ENCODE peak calls at places on chromosomes 6 and 20, in ten cellular contexts. S, L, H, M, C, I, A, F, B and G are unnamed samples.

GRCh38 chr20:33083544-33084340 is 4.3 kb downstream of the BPIFB4 start:
- DNase-seq in C (no peak), I (no peak), F (no peak), A (no peak), S (no peak), B (no peak), M (no peak), L (no peak), H (no peak), G (no peak)

GRCh38 chr6:167825059-167825758 is 1.5 kb upstream of the AFDN start:
- DNase-seq in L (no peak), A (no peak), H (no peak), F (no peak), I (no peak), C (peak), B (no peak), S (no peak), M (no peak), G (no peak)

GRCh38 chr20:7841967-7842301 is 98.3 kb downstream of the HAO1 start:
- DNase-seq in A (peak), M (no peak), H (no peak), S (peak), I (peak), C (peak), F (peak), B (peak), L (no peak), G (no peak)

GRCh38 chr20:58485326-58485725 is 29.9 kb downstream of the APCDD1L start:
- DNase-seq in F (no peak), B (no peak), H (no peak), M (no peak), S (no peak), L (no peak), C (no peak), I (no peak), A (no peak), G (no peak)

GRCh38 chr6:148747493-148748160 is 797 bp downstream of the UST start:
- DNase-seq in S (peak), C (peak), F (no peak), A (peak), L (peak), I (peak), M (peak), B (peak), H (peak), G (no peak)

GRCh38 chr6:1070085-1070521 is 241.8 kb upstream of the FOXQ1 start:
- DNase-seq in S (peak), B (no peak), A (no peak), I (no peak), L (no peak), C (peak), M (no peak), F (no peak), H (peak), G (no peak)

GRCh38 chr6:8879334-8879733 is 444.0 kb upstream of the SLC35B3 start:
- DNase-seq in F (no peak), C (no peak), M (no peak), A (no peak), I (no peak), B (no peak), H (no peak), L (no peak), S (no peak), G (no peak)

GRCh38 chr6:164345340-164345739 is 930.8 kb downstream of the QKI start:
- DNase-seq in C (no peak), M (no peak), H (no peak), A (no peak), F (no peak), S (no peak), L (no peak), I (no peak), B (no peak), G (no peak)

GRCh38 chr20:7090001-7090400 is 322.5 kb downstream of the BMP2 start:
- DNase-seq in M (no peak), F (no peak), H (no peak), A (peak), S (no peak), L (no peak), B (no peak), I (no peak), C (no peak), G (no peak)

GRCh38 chr6:44128020-44128917 is 915 bp downstream of the TMEM63B start:
- DNase-seq in S (peak), M (peak), B (peak), A (peak), C (peak), H (peak), I (peak), L (no peak), F (no peak), G (no peak)

GRCh38 chr6:33665957-33666356 is 44.8 kb downstream of the ITPR3 start:
- DNase-seq in S (no peak), I (no peak), A (no peak), H (no peak), F (no peak), B (no peak), L (no peak), C (no peak), M (no peak), G (peak)

GRCh38 chr6:22025468-22026159 is 271.2 kb downstream of the PRL start:
- DNase-seq in F (peak), C (peak), B (peak), S (no peak), H (no peak), I (no peak), L (no peak), A (peak), M (no peak), G (no peak)

GRCh38 chr6:36197739-36198221 is 1.2 kb downstream of the BRPF3 start:
- DNase-seq in C (no peak), H (no peak), S (no peak), A (no peak), I (peak), F (no peak), L (no peak), M (no peak), B (no peak), G (no peak)

GRCh38 chr6:141540207-141540606 is 592.5 kb upstream of the GJE1 start:
- DNase-seq in B (peak), A (no peak), F (no peak), H (no peak), S (no peak), M (no peak), I (no peak), L (no peak), C (no peak), G (no peak)

DNA sequence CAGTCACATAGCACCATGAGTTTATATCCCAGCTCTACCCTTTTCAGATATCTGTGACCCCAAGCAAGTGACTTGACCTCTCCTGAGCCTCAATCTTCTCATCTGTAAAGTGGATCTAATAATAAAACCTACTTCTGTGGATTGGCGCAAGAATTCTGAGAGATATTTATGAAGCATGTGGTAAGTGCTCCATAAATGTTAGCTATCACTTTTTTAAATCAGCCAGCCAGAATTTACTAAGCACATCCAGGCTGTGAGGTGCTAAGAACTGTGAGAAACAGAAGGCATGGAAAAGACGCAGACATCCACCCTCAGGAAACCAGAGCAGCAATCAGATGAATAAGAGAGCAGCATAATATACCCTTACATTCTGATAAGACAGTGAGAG is 863 bp downstream of the C20orf96 start:
- DNase-seq in A (no peak), S (no peak), F (no peak), B (no peak), L (no peak), C (peak), I (no peak), M (no peak), H (no peak), G (no peak)
- H3K27ac ChIP-seq in A (peak), S (peak), F (no peak), B (peak), L (no peak), C (peak), I (peak), M (peak), H (peak), G (no peak)

DNA sequence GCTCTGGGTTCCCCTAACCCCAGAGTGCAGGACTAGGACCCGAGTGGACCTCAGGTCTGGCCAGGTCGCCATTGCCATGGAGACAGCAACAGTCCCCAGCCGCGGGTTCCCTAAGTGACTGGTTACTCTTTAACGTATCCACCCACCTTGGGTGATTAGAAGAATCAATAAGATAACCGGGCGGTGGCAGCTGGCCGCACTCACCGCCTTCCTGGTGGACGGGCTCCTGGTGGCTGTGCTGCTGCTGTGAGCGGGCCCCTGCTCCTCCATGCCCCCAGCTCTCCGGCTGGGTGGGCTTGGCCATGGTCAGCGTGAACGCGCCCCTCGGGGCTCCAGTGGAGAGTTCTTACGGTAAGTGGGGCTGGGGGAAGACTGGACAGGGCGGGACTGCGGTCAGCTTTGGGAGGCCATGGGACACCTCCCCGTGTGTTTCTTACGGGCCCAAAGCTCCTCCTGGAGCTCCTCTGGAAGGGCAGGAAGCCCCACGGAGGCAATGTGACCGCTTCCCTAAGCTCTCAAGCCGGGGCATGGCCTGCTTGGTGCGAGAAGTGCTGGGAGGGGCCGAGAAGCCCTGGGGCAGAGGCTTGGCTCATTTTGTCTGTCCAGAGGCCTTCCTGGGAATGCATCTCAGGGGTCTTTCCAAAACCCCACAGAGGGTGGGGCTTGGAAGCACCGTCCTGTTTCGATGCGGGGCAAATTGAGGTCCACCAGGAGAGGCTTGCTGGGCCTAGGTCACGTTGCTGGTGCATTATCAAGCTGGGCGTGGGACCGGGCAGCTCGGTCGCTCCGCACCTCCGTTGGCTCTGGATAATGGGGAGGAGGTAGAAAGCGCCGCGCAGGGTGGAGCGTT is at the start of gene HNF4A:
- DNase-seq in B (no peak), M (peak), H (peak), S (no peak), I (no peak), L (no peak), C (no peak), F (no peak), A (no peak), G (no peak)
- H3K27ac ChIP-seq in B (no peak), M (peak), H (peak), S (no peak), I (no peak), L (no peak), C (no peak), F (no peak), A (no peak), G (no peak)

GRCh38 chr6:83260577-83260976 is 67.4 kb downstream of the RWDD2A start:
- DNase-seq in A (no peak), S (no peak), B (no peak), C (no peak), M (no peak), I (no peak), F (no peak), L (no peak), H (no peak), G (no peak)

GRCh38 chr6:83270971-83271714 is 78.0 kb downstream of the RWDD2A start:
- DNase-seq in A (peak), L (no peak), F (peak), H (no peak), C (peak), S (no peak), B (peak), I (no peak), M (no peak), G (no peak)

DNA sequence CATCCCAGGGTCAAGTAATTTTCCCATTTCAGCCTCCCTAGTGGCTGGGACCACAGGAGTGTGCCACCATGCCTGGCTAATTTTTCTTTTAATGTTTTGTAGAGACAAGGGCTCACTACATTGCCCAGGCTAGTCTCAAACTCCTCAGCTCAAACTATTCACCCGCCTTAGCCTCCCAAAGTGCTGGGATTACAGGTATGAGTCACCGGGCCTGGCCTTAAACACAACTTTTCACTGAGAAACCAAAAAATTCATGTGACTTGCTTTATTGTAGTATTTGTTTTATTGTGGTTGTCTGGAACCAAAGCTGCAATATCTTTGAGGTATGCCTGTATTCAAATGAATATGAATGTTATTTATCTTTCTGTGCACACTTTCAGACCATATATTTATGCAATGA is 72.2 kb downstream of the RWDD2A start:
- DNase-seq in S (no peak), A (no peak), F (peak), C (peak), L (no peak), H (no peak), I (no peak), B (peak), M (no peak), G (no peak)
- H3K27ac ChIP-seq in S (no peak), A (no peak), F (no peak), C (no peak), L (no peak), H (no peak), I (no peak), B (no peak), M (no peak), G (no peak)

GRCh38 chr20:41715525-41715924 is 97.3 kb upstream of the CHD6 start:
- DNase-seq in H (no peak), A (no peak), S (no peak), B (no peak), C (no peak), F (no peak), M (no peak), I (no peak), L (no peak), G (no peak)

GRCh38 chr20:41716436-41716835 is 98.3 kb upstream of the CHD6 start:
- DNase-seq in A (no peak), H (no peak), C (no peak), S (no peak), B (no peak), I (no peak), M (no peak), F (no peak), L (no peak), G (no peak)

GRCh38 chr20:41719151-41719550 is 101.0 kb upstream of the CHD6 start:
- DNase-seq in I (no peak), S (no peak), L (no peak), B (no peak), F (no peak), M (no peak), H (no peak), C (no peak), A (no peak), G (no peak)

GRCh38 chr20:41717464-41717863 is 99.3 kb upstream of the CHD6 start:
- DNase-seq in I (no peak), H (peak), L (no peak), B (no peak), C (peak), A (no peak), M (no peak), F (no peak), S (no peak), G (no peak)

GRCh38 chr20:41716911-41717310 is 98.7 kb upstream of the CHD6 start:
- DNase-seq in C (no peak), L (no peak), A (no peak), I (no peak), F (no peak), S (no peak), H (no peak), B (no peak), M (no peak), G (no peak)
- H3K27ac ChIP-seq in C (no peak), L (no peak), A (no peak), I (no peak), F (no peak), S (no peak), H (no peak), B (no peak), M (no peak), G (no peak)